ENCODE peak calls at places on chromosomes 12 and 14, in seven cellular contexts. One of them, this sample, is unnamed.

GRCh38 chr12:3046441-3047200 is 30.6 kb upstream of the TSPAN9 start:
- DNase-seq in Panc1: no peak
- DNase-seq in fibroblast of lung: peak; percentile 62
- DNase-seq in neural crest cell: no peak
- DNase-seq in AG04449: no peak
- DNase-seq in nephron progenitor cell: no peak
- DNase-seq in GM06990: no peak
- DNase-seq in this sample: no peak

GRCh38 chr14:103427485-103428443 is 42.5 kb downstream of the MARK3 start:
- DNase-seq in Panc1: no peak
- DNase-seq in fibroblast of lung: peak; percentile 87
- DNase-seq in neural crest cell: no peak
- DNase-seq in AG04449: no peak
- DNase-seq in nephron progenitor cell: no peak
- DNase-seq in GM06990: no peak
- DNase-seq in this sample: no peak

GRCh38 chr12:72738811-72739210 is 466.6 kb downstream of the TRHDE start:
- DNase-seq in Panc1: no peak
- DNase-seq in fibroblast of lung: no peak
- DNase-seq in neural crest cell: no peak
- DNase-seq in AG04449: no peak
- DNase-seq in nephron progenitor cell: no peak
- DNase-seq in GM06990: no peak
- DNase-seq in this sample: no peak

GRCh38 chr14:32087173-32087861 is 10.2 kb downstream of the ARHGAP5 start:
- DNase-seq in Panc1: no peak
- DNase-seq in fibroblast of lung: peak; percentile 18
- DNase-seq in neural crest cell: no peak
- DNase-seq in AG04449: no peak
- DNase-seq in nephron progenitor cell: no peak
- DNase-seq in GM06990: no peak
- DNase-seq in this sample: no peak

GRCh38 chr14:94771191-94771905 is 1.4 kb upstream of the GSC start:
- DNase-seq in Panc1: no peak
- DNase-seq in fibroblast of lung: no peak
- DNase-seq in neural crest cell: peak; percentile 19
- DNase-seq in AG04449: no peak
- DNase-seq in nephron progenitor cell: peak; percentile 47
- DNase-seq in GM06990: no peak
- DNase-seq in this sample: no peak

GRCh38 chr12:46221255-46222128 is 47.4 kb downstream of the SLC38A1 start:
- DNase-seq in Panc1: no peak
- DNase-seq in fibroblast of lung: peak; percentile 27
- DNase-seq in neural crest cell: no peak
- DNase-seq in AG04449: no peak
- DNase-seq in nephron progenitor cell: no peak
- DNase-seq in GM06990: no peak
- DNase-seq in this sample: no peak

GRCh38 chr14:52553002-52553670 is 500 bp downstream of the GPR137C start:
- DNase-seq in Panc1: no peak
- DNase-seq in fibroblast of lung: no peak
- DNase-seq in neural crest cell: peak; percentile 22
- DNase-seq in AG04449: no peak
- DNase-seq in nephron progenitor cell: peak; percentile 64
- DNase-seq in GM06990: peak; percentile 58
- DNase-seq in this sample: peak; percentile 47

GRCh38 chr12:62640910-62641448 is 174.4 kb downstream of the MON2 start:
- DNase-seq in Panc1: no peak
- DNase-seq in fibroblast of lung: peak; percentile 24
- DNase-seq in neural crest cell: no peak
- DNase-seq in AG04449: no peak
- DNase-seq in nephron progenitor cell: no peak
- DNase-seq in GM06990: peak; percentile 60
- DNase-seq in this sample: peak; percentile 69

GRCh38 chr14:105317546-105317945 is 3.0 kb downstream of the PACS2 start:
- DNase-seq in Panc1: no peak
- DNase-seq in fibroblast of lung: peak; percentile 33
- DNase-seq in neural crest cell: no peak
- DNase-seq in AG04449: no peak
- DNase-seq in nephron progenitor cell: no peak
- DNase-seq in GM06990: no peak
- DNase-seq in this sample: no peak

DNA sequence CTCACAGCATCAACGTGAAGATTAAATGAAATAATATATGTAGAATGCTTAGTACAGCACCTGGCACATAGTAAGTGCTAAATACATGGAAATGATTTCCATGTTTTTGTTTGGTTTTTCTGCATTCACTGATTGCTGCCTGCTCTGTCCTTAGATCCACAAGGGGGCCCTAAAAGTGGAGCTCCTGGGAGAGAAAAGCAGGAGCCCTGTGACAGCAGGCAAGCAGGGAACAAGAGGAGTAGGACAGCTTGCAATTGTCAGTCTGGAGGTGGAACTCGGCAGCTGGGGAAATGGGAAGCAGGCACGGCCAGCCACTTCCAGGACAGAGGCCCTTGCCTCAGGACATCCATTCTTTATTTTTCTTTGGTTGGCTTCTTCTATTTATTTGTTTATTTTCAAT is 292.9 kb downstream of the BMP4 start:
- DNase-seq in Panc1: no peak
- DNase-seq in fibroblast of lung: peak; percentile 38
- DNase-seq in neural crest cell: no peak
- DNase-seq in AG04449: no peak
- DNase-seq in nephron progenitor cell: peak; percentile 12
- DNase-seq in GM06990: no peak
- DNase-seq in this sample: no peak
- TF ChIP-seq CTCF in Panc1: no peak
- TF ChIP-seq CTCF in fibroblast of lung: peak; percentile 41
- TF ChIP-seq CTCF in neural crest cell: peak; percentile 39
- TF ChIP-seq CTCF in AG04449: peak; percentile 20
- TF ChIP-seq CTCF in nephron progenitor cell: peak; percentile 19
- TF ChIP-seq CTCF in GM06990: no peak
- TF ChIP-seq CTCF in this sample: no peak

GRCh38 chr14:28830115-28830534 is 63.5 kb downstream of the FOXG1 start:
- DNase-seq in Panc1: no peak
- DNase-seq in fibroblast of lung: no peak
- DNase-seq in neural crest cell: no peak
- DNase-seq in AG04449: no peak
- DNase-seq in nephron progenitor cell: no peak
- DNase-seq in GM06990: no peak
- DNase-seq in this sample: no peak

GRCh38 chr14:28831126-28831525 is 64.5 kb downstream of the FOXG1 start:
- DNase-seq in Panc1: no peak
- DNase-seq in fibroblast of lung: no peak
- DNase-seq in neural crest cell: no peak
- DNase-seq in AG04449: no peak
- DNase-seq in nephron progenitor cell: no peak
- DNase-seq in GM06990: peak; percentile 66
- DNase-seq in this sample: peak; percentile 43
- TF ChIP-seq CTCF in Panc1: no peak
- TF ChIP-seq CTCF in fibroblast of lung: no peak
- TF ChIP-seq CTCF in neural crest cell: no peak
- TF ChIP-seq CTCF in AG04449: no peak
- TF ChIP-seq CTCF in nephron progenitor cell: no peak
- TF ChIP-seq CTCF in GM06990: no peak
- TF ChIP-seq CTCF in this sample: no peak

GRCh38 chr14:77151245-77151644 is 9.7 kb upstream of the ZDHHC22 start:
- DNase-seq in Panc1: no peak
- DNase-seq in fibroblast of lung: no peak
- DNase-seq in neural crest cell: peak; percentile 59
- DNase-seq in AG04449: no peak
- DNase-seq in nephron progenitor cell: peak; percentile 63
- DNase-seq in GM06990: no peak
- DNase-seq in this sample: no peak
- TF ChIP-seq CTCF in Panc1: peak; percentile 73
- TF ChIP-seq CTCF in fibroblast of lung: peak; percentile 53
- TF ChIP-seq CTCF in neural crest cell: peak; percentile 69
- TF ChIP-seq CTCF in AG04449: peak; percentile 48
- TF ChIP-seq CTCF in nephron progenitor cell: peak; percentile 61
- TF ChIP-seq CTCF in GM06990: peak; percentile 68
- TF ChIP-seq CTCF in this sample: peak; percentile 42

GRCh38 chr12:6695313-6696045 is 5.1 kb downstream of the PIANP start:
- DNase-seq in Panc1: no peak
- DNase-seq in fibroblast of lung: no peak
- DNase-seq in neural crest cell: no peak
- DNase-seq in AG04449: no peak
- DNase-seq in nephron progenitor cell: no peak
- DNase-seq in GM06990: no peak
- DNase-seq in this sample: no peak

GRCh38 chr12:6696690-6697583 is 3.7 kb downstream of the PIANP start:
- DNase-seq in Panc1: no peak
- DNase-seq in fibroblast of lung: no peak
- DNase-seq in neural crest cell: no peak
- DNase-seq in AG04449: no peak
- DNase-seq in nephron progenitor cell: no peak
- DNase-seq in GM06990: peak; percentile 63
- DNase-seq in this sample: peak; percentile 63

GRCh38 chr12:6699259-6699988 is 1.2 kb downstream of the PIANP start:
- DNase-seq in Panc1: no peak
- DNase-seq in fibroblast of lung: no peak
- DNase-seq in neural crest cell: no peak
- DNase-seq in AG04449: no peak
- DNase-seq in nephron progenitor cell: no peak
- DNase-seq in GM06990: no peak
- DNase-seq in this sample: no peak

GRCh38 chr12:6698352-6699046 is 2.1 kb downstream of the PIANP start:
- DNase-seq in Panc1: no peak
- DNase-seq in fibroblast of lung: no peak
- DNase-seq in neural crest cell: no peak
- DNase-seq in AG04449: no peak
- DNase-seq in nephron progenitor cell: no peak
- DNase-seq in GM06990: no peak
- DNase-seq in this sample: no peak

GRCh38 chr12:6697584-6698351 is 2.8 kb downstream of the PIANP start:
- DNase-seq in Panc1: no peak
- DNase-seq in fibroblast of lung: peak; percentile 52
- DNase-seq in neural crest cell: peak; percentile 41
- DNase-seq in AG04449: no peak
- DNase-seq in nephron progenitor cell: peak; percentile 44
- DNase-seq in GM06990: no peak
- DNase-seq in this sample: peak; percentile 63
- TF ChIP-seq CTCF in Panc1: peak; percentile 80
- TF ChIP-seq CTCF in fibroblast of lung: peak; percentile 59
- TF ChIP-seq CTCF in neural crest cell: peak; percentile 71
- TF ChIP-seq CTCF in AG04449: peak; percentile 83
- TF ChIP-seq CTCF in nephron progenitor cell: peak; percentile 52
- TF ChIP-seq CTCF in GM06990: peak; percentile 71
- TF ChIP-seq CTCF in this sample: peak; percentile 56

This sample was measured in GM10248.